ENCODE peak calls at places on chromosome 21, in seven cellular contexts. One of them, this sample, is unnamed.

GRCh38 chr21:37793660-37794059 is 122.6 kb downstream of the KCNJ6 start:
- DNase-seq in HCT116: no peak
- DNase-seq in SK-N-SH: no peak
- DNase-seq in GM12878: no peak
- DNase-seq in K562: no peak
- DNase-seq in HepG2: no peak
- DNase-seq in H1: no peak
- DNase-seq in this sample: no peak

GRCh38 chr21:37607081-37607480 is 240.5 kb downstream of the DYRK1A start:
- DNase-seq in HCT116: no peak
- DNase-seq in SK-N-SH: no peak
- DNase-seq in GM12878: no peak
- DNase-seq in K562: no peak
- DNase-seq in HepG2: no peak
- DNase-seq in H1: no peak
- DNase-seq in this sample: no peak

GRCh38 chr21:41597227-41597626 is 89.3 kb upstream of the TMPRSS2 start:
- DNase-seq in HCT116: no peak
- DNase-seq in SK-N-SH: no peak
- DNase-seq in GM12878: no peak
- DNase-seq in K562: no peak
- DNase-seq in HepG2: no peak
- DNase-seq in H1: no peak
- DNase-seq in this sample: no peak

GRCh38 chr21:15999741-16000140 is 270.0 kb downstream of the USP25 start:
- DNase-seq in HCT116: no peak
- DNase-seq in SK-N-SH: no peak
- DNase-seq in GM12878: no peak
- DNase-seq in K562: no peak
- DNase-seq in HepG2: no peak
- DNase-seq in H1: no peak
- DNase-seq in this sample: no peak

GRCh38 chr21:38488640-38489282 is 9.5 kb downstream of the ERG start:
- DNase-seq in HCT116: no peak
- DNase-seq in SK-N-SH: no peak
- DNase-seq in GM12878: no peak
- DNase-seq in K562: no peak
- DNase-seq in HepG2: no peak
- DNase-seq in H1: no peak
- DNase-seq in this sample: no peak

GRCh38 chr21:43938751-43939442 is 73.2 kb upstream of the TRAPPC10 start:
- DNase-seq in HCT116: peak
- DNase-seq in SK-N-SH: peak
- DNase-seq in GM12878: peak
- DNase-seq in K562: peak
- DNase-seq in HepG2: peak
- DNase-seq in H1: peak
- DNase-seq in this sample: peak

GRCh38 chr21:44050276-44050675 is 38.2 kb downstream of the TRAPPC10 start:
- DNase-seq in HCT116: no peak
- DNase-seq in SK-N-SH: peak
- DNase-seq in GM12878: no peak
- DNase-seq in K562: no peak
- DNase-seq in HepG2: no peak
- DNase-seq in H1: no peak
- DNase-seq in this sample: no peak

GRCh38 chr21:21200103-21200938 is 202.1 kb downstream of the NCAM2 start:
- DNase-seq in HCT116: no peak
- DNase-seq in SK-N-SH: no peak
- DNase-seq in GM12878: no peak
- DNase-seq in K562: peak
- DNase-seq in HepG2: no peak
- DNase-seq in H1: no peak
- DNase-seq in this sample: peak

GRCh38 chr21:34865922-34866271 is 183.2 kb downstream of the RUNX1 start:
- DNase-seq in HCT116: no peak
- DNase-seq in SK-N-SH: no peak
- DNase-seq in GM12878: peak
- DNase-seq in K562: no peak
- DNase-seq in HepG2: peak
- DNase-seq in H1: peak
- DNase-seq in this sample: no peak

GRCh38 chr21:40386301-40386911 is 460.6 kb downstream of the DSCAM start:
- DNase-seq in HCT116: no peak
- DNase-seq in SK-N-SH: peak
- DNase-seq in GM12878: no peak
- DNase-seq in K562: peak
- DNase-seq in HepG2: no peak
- DNase-seq in H1: peak
- DNase-seq in this sample: no peak

GRCh38 chr21:42833439-42833815 is 45.9 kb downstream of the WDR4 start:
- DNase-seq in HCT116: peak
- DNase-seq in SK-N-SH: peak
- DNase-seq in GM12878: peak
- DNase-seq in K562: peak
- DNase-seq in HepG2: peak
- DNase-seq in H1: peak
- DNase-seq in this sample: no peak
- TF ChIP-seq JUND in HCT116: no peak
- TF ChIP-seq JUND in SK-N-SH: no peak
- TF ChIP-seq JUND in GM12878: no peak
- TF ChIP-seq JUND in K562: no peak
- TF ChIP-seq JUND in HepG2: no peak
- TF ChIP-seq JUND in H1: no peak
- TF ChIP-seq JUND in this sample: no peak

GRCh38 chr21:19123525-19123924 is 719.9 kb upstream of the TMPRSS15 start:
- DNase-seq in HCT116: no peak
- DNase-seq in SK-N-SH: no peak
- DNase-seq in GM12878: no peak
- DNase-seq in K562: no peak
- DNase-seq in HepG2: no peak
- DNase-seq in H1: no peak
- DNase-seq in this sample: no peak
- TF ChIP-seq JUND in HCT116: no peak
- TF ChIP-seq JUND in SK-N-SH: no peak
- TF ChIP-seq JUND in GM12878: no peak
- TF ChIP-seq JUND in K562: no peak
- TF ChIP-seq JUND in HepG2: no peak
- TF ChIP-seq JUND in H1: no peak
- TF ChIP-seq JUND in this sample: no peak

GRCh38 chr21:36156815-36157670 is at the start of gene DOP1B:
- DNase-seq in HCT116: no peak
- DNase-seq in SK-N-SH: no peak
- DNase-seq in GM12878: no peak
- DNase-seq in K562: peak
- DNase-seq in HepG2: no peak
- DNase-seq in H1: no peak
- DNase-seq in this sample: no peak
- TF ChIP-seq JUND in HCT116: no peak
- TF ChIP-seq JUND in SK-N-SH: no peak
- TF ChIP-seq JUND in GM12878: no peak
- TF ChIP-seq JUND in K562: no peak
- TF ChIP-seq JUND in HepG2: no peak
- TF ChIP-seq JUND in H1: no peak
- TF ChIP-seq JUND in this sample: no peak

DNA sequence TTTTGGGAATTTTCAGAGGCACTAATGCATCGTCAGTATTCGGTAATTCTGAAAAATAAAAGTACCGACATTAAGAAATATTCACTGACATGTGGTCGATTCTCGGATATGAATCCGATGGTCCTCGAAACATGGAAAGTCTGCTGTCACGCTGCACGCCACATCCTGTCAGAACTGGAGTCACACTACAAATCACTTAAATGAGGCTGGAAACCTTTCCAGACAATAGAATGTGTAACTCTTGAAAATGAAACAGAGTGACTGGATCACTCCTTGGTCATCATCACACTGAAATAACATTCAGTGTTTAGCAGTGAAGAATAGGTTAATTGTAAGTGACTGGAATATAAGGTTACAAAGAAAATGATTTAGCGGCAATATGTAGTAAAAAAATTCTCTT is 620.1 kb upstream of the ADAMTS5 start:
- DNase-seq in HCT116: no peak
- DNase-seq in SK-N-SH: no peak
- DNase-seq in GM12878: no peak
- DNase-seq in K562: no peak
- DNase-seq in HepG2: no peak
- DNase-seq in H1: no peak
- DNase-seq in this sample: no peak
- TF ChIP-seq JUND in HCT116: no peak
- TF ChIP-seq JUND in SK-N-SH: no peak
- TF ChIP-seq JUND in GM12878: no peak
- TF ChIP-seq JUND in K562: no peak
- TF ChIP-seq JUND in HepG2: no peak
- TF ChIP-seq JUND in H1: no peak
- TF ChIP-seq JUND in this sample: no peak

DNA sequence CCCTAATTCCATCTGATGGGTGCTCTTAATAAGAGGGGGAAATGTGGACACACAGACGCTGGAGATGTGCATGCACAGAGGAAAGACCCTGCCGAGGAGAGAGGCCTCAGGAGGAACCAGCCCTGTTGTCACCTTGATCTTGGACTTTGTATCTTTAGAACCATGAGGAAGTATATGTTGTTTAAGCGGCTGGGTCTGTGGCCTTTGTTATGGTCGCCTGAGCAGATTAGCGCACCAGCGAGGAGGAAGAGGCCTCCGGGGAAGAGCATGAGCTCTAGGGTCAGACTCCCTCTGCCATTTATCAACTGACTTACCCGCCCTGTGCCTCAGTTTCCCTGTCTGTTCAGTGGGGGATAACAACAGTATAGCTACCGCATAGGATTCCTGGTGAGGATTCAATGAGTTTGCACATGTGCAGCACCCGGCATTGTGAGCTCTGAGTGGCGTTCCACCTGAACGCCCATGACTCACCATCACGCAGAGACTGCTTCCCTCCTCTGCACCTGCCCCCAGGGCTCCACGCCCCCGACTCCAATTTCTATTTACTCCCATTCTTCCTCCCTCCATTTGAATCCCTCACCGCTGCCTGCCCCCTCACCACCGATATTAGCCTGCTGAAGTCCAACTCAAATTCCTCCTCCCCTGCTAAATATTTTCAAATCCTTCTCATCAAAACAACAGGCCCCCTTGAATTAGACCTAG is 67.2 kb downstream of the ATP5PO start:
- DNase-seq in HCT116: no peak
- DNase-seq in SK-N-SH: no peak
- DNase-seq in GM12878: no peak
- DNase-seq in K562: no peak
- DNase-seq in HepG2: no peak
- DNase-seq in H1: no peak
- DNase-seq in this sample: no peak
- TF ChIP-seq JUND in HCT116: no peak
- TF ChIP-seq JUND in SK-N-SH: no peak
- TF ChIP-seq JUND in GM12878: no peak
- TF ChIP-seq JUND in K562: no peak
- TF ChIP-seq JUND in HepG2: no peak
- TF ChIP-seq JUND in H1: no peak
- TF ChIP-seq JUND in this sample: no peak

GRCh38 chr21:28608646-28609045 is 384.0 kb downstream of the LTN1 start:
- DNase-seq in HCT116: no peak
- DNase-seq in SK-N-SH: no peak
- DNase-seq in GM12878: no peak
- DNase-seq in K562: no peak
- DNase-seq in HepG2: no peak
- DNase-seq in H1: no peak
- DNase-seq in this sample: no peak

GRCh38 chr21:28605138-28605537 is 387.5 kb downstream of the LTN1 start:
- DNase-seq in HCT116: no peak
- DNase-seq in SK-N-SH: no peak
- DNase-seq in GM12878: no peak
- DNase-seq in K562: no peak
- DNase-seq in HepG2: no peak
- DNase-seq in H1: no peak
- DNase-seq in this sample: no peak

GRCh38 chr21:28601708-28602107 is 391.0 kb downstream of the LTN1 start:
- DNase-seq in HCT116: no peak
- DNase-seq in SK-N-SH: no peak
- DNase-seq in GM12878: no peak
- DNase-seq in K562: no peak
- DNase-seq in HepG2: no peak
- DNase-seq in H1: no peak
- DNase-seq in this sample: no peak

GRCh38 chr21:28602581-28602980 is 390.1 kb downstream of the LTN1 start:
- DNase-seq in HCT116: no peak
- DNase-seq in SK-N-SH: no peak
- DNase-seq in GM12878: no peak
- DNase-seq in K562: no peak
- DNase-seq in HepG2: no peak
- DNase-seq in H1: no peak
- DNase-seq in this sample: no peak

GRCh38 chr21:28607545-28607944 is 385.1 kb downstream of the LTN1 start:
- DNase-seq in HCT116: no peak
- DNase-seq in SK-N-SH: no peak
- DNase-seq in GM12878: no peak
- DNase-seq in K562: no peak
- DNase-seq in HepG2: no peak
- DNase-seq in H1: no peak
- DNase-seq in this sample: no peak
- TF ChIP-seq JUND in HCT116: no peak
- TF ChIP-seq JUND in SK-N-SH: no peak
- TF ChIP-seq JUND in GM12878: no peak
- TF ChIP-seq JUND in K562: no peak
- TF ChIP-seq JUND in HepG2: no peak
- TF ChIP-seq JUND in H1: no peak
- TF ChIP-seq JUND in this sample: no peak

DNA sequence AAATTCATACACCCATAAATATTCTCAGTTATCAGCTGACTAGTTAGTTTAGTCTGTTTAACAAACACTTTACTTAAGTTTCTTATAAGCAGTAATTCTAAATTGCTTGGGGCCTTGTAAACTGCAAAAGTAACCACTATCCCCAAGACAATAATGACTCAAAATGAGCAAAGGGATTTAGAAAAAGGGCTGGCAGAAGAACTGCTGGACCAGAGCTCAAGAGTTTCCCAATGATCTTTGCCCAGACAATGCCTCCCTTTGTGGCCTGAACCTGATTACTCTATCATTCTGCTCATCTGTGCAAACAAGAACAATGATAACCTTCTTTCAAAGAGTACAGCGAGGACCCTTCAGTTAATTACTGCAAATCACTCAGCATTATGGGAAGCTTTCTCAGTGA is 123.5 kb downstream of the TIAM1 start:
- DNase-seq in HCT116: no peak
- DNase-seq in SK-N-SH: no peak
- DNase-seq in GM12878: no peak
- DNase-seq in K562: no peak
- DNase-seq in HepG2: peak
- DNase-seq in H1: no peak
- DNase-seq in this sample: no peak
- TF ChIP-seq JUND in HCT116: no peak
- TF ChIP-seq JUND in SK-N-SH: no peak
- TF ChIP-seq JUND in GM12878: no peak
- TF ChIP-seq JUND in K562: no peak
- TF ChIP-seq JUND in HepG2: no peak
- TF ChIP-seq JUND in H1: no peak
- TF ChIP-seq JUND in this sample: no peak

DNA sequence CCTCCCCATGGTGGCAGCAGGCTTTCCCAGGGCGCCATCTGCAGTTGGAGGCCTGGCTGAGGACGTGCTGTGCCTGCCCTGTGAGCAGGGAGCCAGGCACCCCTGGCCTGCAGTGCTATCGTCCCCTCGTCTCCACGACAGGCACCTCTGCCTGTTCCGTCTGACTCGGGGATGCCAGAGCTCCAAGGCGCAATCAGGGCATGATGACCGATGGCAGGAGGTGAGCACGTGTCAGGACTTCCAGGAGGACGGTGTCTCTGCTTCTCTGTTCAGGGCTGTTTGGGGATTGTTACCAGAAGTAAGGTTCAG is 125.2 kb downstream of the PCBP3 start:
- DNase-seq in HCT116: no peak
- DNase-seq in SK-N-SH: peak
- DNase-seq in GM12878: no peak
- DNase-seq in K562: no peak
- DNase-seq in HepG2: no peak
- DNase-seq in H1: no peak
- DNase-seq in this sample: no peak
- TF ChIP-seq JUND in HCT116: no peak
- TF ChIP-seq JUND in SK-N-SH: no peak
- TF ChIP-seq JUND in GM12878: no peak
- TF ChIP-seq JUND in K562: no peak
- TF ChIP-seq JUND in HepG2: no peak
- TF ChIP-seq JUND in H1: no peak
- TF ChIP-seq JUND in this sample: no peak